ENCODE peak calls at places on chromosomes 6 and 20, in ten cellular contexts. L is left ventricle myocardium inferior; U is Caco-2; V is adrenal gland; T is hepatocyte; A is neural progenitor cell; Z is uterus; I is CD8-positive, alpha-beta T cell; R is ascending aorta; Y is transverse colon. C is an unnamed sample. For H3K4me1 and H3K36me3, the result is how much of the 10 kb centered on the place peaks cover.

GRCh38 chr6:112466378-112467151 is 119.4 kb downstream of the RFPL4B start:
- DNase-seq in A (no peak), R (no peak), L (no peak), Y (no peak), U (no peak), Z (no peak), I (no peak), V (no peak), T (no peak), C (no peak)

GRCh38 chr20:46946796-46947195 is 52.2 kb downstream of the EYA2 start:
- DNase-seq in Y (no peak), L (no peak), T (no peak), A (no peak), R (no peak), U (no peak), Z (no peak), V (no peak), I (no peak), C (no peak)

GRCh38 chr20:23161968-23162696 is 76.0 kb upstream of the CD93 start:
- DNase-seq in T (peak), Z (peak), Y (peak), U (no peak), V (no peak), R (peak), I (no peak), L (peak), A (no peak), C (no peak)

GRCh38 chr6:37940074-37940847 is 120.7 kb downstream of the ZFAND3 start:
- DNase-seq in A (no peak), Z (peak), T (peak), L (no peak), I (no peak), R (no peak), V (peak), Y (no peak), U (no peak), C (no peak)

GRCh38 chr6:108116781-108117426 is 42.4 kb upstream of the OSTM1 start:
- DNase-seq in I (no peak), R (no peak), V (no peak), T (no peak), U (no peak), Z (no peak), A (peak), L (no peak), Y (no peak), C (peak)

GRCh38 chr6:16238057-16238657 is at the start of gene GMPR:
- DNase-seq in T (peak), R (peak), A (peak), V (peak), Y (peak), I (peak), Z (peak), L (peak), U (peak), C (peak)

GRCh38 chr20:32481311-32482103 is 103.6 kb downstream of the NOL4L start:
- DNase-seq in Z (no peak), Y (peak), R (no peak), L (no peak), A (peak), T (peak), I (no peak), V (no peak), U (no peak), C (peak)

GRCh38 chr20:61661025-61661424 is 404.7 kb downstream of the TAF4 start:
- DNase-seq in L (no peak), R (no peak), T (no peak), Z (no peak), A (no peak), V (no peak), I (no peak), U (no peak), Y (no peak), C (no peak)

GRCh38 chr20:9110365-9110764 is 41.5 kb downstream of the PLCB4 start:
- DNase-seq in V (no peak), Y (no peak), R (no peak), I (no peak), Z (no peak), T (no peak), U (no peak), A (no peak), L (no peak), C (no peak)

GRCh38 chr6:34384305-34385153 is 7.9 kb downstream of the NUDT3 start:
- DNase-seq in Z (no peak), V (no peak), L (no peak), I (no peak), R (no peak), Y (no peak), T (no peak), A (no peak), U (no peak), C (no peak)

GRCh38 chr6:12572884-12573824 is 143.4 kb upstream of the PHACTR1 start:
- DNase-seq in R (no peak), V (no peak), L (no peak), A (no peak), Z (no peak), Y (no peak), I (no peak), U (peak), T (peak), C (peak)

GRCh38 chr20:44056010-44056698 is 130.8 kb downstream of the JPH2 start:
- DNase-seq in U (peak), I (peak), L (no peak), V (no peak), A (peak), T (peak), Y (peak), R (no peak), Z (no peak), C (peak)

GRCh38 chr6:111712398-111712797 is 106.7 kb upstream of the TRAF3IP2 start:
- DNase-seq in Y (no peak), T (peak), V (no peak), I (no peak), A (no peak), U (no peak), R (peak), Z (no peak), L (no peak), C (no peak)

GRCh38 chr6:113599444-113599843 is 257.7 kb upstream of the MARCKS start:
- DNase-seq in A (no peak), R (no peak), I (no peak), V (no peak), U (no peak), Y (no peak), L (no peak), Z (no peak), T (no peak), C (no peak)

GRCh38 chr20:3738109-3739053 is 5.9 kb downstream of the HSPA12B start:
- DNase-seq in U (no peak), L (no peak), A (no peak), V (no peak), R (no peak), I (no peak), Y (no peak), Z (no peak), T (peak), C (no peak)

GRCh38 chr20:3740600-3741301 is 8.3 kb downstream of the HSPA12B start:
- DNase-seq in I (no peak), R (no peak), U (no peak), L (no peak), Z (no peak), A (no peak), T (no peak), Y (no peak), V (no peak), C (no peak)

GRCh38 chr20:3741846-3742458 is 9.5 kb downstream of the HSPA12B start:
- DNase-seq in R (no peak), T (no peak), Y (no peak), U (no peak), V (no peak), A (no peak), L (no peak), I (no peak), Z (no peak), C (peak)

GRCh38 chr20:3739054-3739925 is 6.8 kb downstream of the HSPA12B start:
- DNase-seq in Y (no peak), R (no peak), L (peak), U (no peak), I (no peak), Z (no peak), A (no peak), V (no peak), T (peak), C (no peak)

DNA sequence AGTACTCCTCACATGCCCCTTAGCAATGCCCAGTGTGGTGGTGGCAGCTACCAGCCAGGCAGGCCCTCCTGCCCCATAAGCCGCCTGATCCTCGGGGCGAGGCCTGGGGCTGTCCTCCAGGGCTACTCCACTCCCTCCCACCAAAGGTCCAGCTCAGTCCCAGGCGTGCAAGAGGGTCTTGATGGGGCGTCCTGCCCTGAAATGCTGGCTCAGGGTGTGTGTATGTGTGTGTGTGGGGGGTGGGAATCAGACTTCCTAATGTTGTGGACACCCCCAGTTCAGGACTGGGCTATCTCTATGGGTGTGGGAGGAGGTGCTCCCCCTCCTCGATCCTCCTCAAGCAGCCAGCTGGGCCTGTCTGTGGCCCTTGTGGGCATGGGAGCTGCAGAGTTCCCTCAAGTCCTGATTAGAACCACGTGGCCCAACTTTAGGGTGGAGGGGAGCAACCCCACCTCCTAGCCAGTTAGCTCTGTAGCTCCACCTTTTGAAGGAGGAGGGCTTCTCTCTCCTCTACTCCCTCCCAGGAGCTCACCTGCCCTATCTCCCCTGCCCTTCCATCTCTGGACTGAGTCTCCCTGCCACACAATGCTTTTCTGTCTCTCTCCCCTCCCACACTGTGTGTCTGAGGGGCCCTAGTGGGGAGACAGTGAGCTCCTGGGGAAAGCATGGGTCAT is 7.6 kb downstream of the HSPA12B start:
- DNase-seq in T (peak), V (no peak), Z (no peak), R (no peak), U (no peak), L (no peak), A (no peak), I (no peak), Y (no peak), C (no peak)
- H3K4me1 ChIP-seq in T (under half), V (under half), Z (under half), R (under half), U (under half), L (half or more), A (under half), I (under half), Y (under half), C (under half)

GRCh38 chr6:70414813-70415212 is 1.5 kb downstream of the FAM135A start:
- DNase-seq in L (no peak), R (no peak), Z (no peak), T (no peak), I (no peak), V (no peak), Y (no peak), U (no peak), A (no peak), C (no peak)
- TF ChIP-seq CTCF in L (no peak), R (no peak), Z (no peak), T (no peak), I (no peak), V (no peak), Y (no peak), U (no peak), A (no peak), C (no peak)

GRCh38 chr6:36857325-36857724 is 17.3 kb downstream of the PPIL1 start:
- DNase-seq in R (peak), V (peak), A (no peak), I (no peak), U (no peak), T (no peak), Y (no peak), L (no peak), Z (no peak), C (peak)
- H3K36me3 ChIP-seq in R (under half), V (under half), A (under half), I (under half), U (under half), T (under half), Y (under half), L (under half), Z (under half), C (half or more)

DNA sequence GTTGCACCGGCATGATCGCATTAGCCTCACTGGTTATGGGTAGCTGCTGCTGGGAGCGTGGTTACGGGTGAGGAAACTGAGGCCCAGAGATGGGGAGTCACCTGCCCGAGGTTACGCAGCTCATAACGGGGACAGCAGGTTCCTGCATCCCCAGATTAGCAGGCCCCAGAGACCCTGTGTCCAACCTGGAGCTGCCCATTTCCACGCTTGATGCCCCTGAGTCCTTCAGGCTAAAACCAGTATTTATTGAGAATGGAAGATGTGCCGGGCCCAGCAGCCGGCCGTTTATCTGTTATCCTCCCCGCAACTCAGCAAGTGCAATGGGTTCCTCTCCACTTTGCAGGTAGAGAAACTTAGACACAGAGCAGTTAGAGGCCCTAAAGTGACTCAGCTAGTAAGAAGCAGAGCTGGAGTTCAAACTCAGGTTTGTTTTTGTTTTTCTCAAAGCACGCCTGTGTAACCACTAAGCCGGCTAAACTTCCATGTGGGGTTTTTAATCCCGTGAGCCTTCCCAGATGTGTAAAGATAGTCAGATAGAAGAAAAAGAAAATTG is 681 bp downstream of the PFDN4 start:
- DNase-seq in V (no peak), L (no peak), T (peak), A (peak), Z (no peak), I (no peak), Y (no peak), U (no peak), R (no peak), C (no peak)
- H3K4me1 ChIP-seq in V (under half), L (under half), T (under half), A (under half), Z (under half), I (under half), Y (under half), U (under half), R (under half), C (under half)

DNA sequence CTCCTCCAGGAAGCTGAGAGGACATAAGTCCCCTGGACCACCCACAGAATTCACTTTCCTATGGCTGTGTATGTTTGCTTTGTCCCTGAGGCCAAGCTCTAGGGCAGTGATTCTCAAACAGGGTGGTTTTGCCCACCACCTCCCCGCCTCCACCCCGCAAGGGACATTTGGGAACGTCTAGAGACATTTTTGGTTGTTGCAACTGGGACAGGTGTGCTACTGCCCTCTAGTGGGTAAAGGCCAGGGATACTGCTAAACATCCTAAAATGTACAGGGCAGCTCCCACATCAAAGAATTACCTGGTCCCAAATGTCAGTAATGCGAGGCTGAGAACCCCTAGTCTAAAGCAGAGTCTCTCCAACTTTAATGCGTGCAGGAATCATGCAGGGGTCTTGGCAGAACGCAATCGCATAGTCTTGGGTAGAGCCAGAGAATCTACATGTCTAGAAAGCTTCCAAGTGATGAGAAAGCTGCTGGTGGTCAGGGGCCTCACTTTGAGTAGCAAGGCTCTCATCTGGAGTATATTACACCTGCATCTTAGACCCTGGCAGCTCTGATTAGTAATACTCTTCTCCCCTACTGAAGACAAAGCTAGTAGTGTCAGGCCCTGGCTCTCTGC is 5.1 kb downstream of the KCNS1 start:
- DNase-seq in U (peak), Z (peak), R (no peak), T (peak), A (peak), I (peak), Y (peak), V (peak), L (no peak), C (peak)
- TF ChIP-seq CTCF in U (peak), Z (peak), R (peak), T (peak), A (peak), I (peak), Y (peak), V (peak), L (peak), C (peak)

DNA sequence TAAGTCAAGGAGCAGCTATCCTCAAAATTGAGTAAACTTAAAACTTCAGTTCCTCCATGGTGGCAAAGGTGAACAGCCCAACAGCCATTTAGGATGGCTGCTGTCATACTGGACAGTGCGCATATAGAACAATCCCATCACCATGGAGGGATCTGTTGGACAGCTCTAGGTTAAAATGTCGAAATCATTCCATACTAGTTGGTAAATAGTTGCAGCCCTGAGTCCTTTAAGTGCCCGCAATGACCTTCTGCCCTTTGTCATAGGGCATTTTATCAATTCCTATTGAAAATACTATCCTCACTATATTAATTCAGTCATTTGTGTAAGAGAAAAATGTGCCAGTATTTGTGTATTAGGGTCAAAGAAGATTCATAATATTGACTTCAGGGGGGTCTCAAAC is 8.9 kb upstream of the ARMH2 start:
- DNase-seq in T (no peak), A (no peak), V (no peak), Z (no peak), U (no peak), L (no peak), I (no peak), Y (no peak), R (no peak), C (no peak)
- H3K36me3 ChIP-seq in T (under half), A (under half), V (under half), Z (under half), U (under half), L (under half), I (half or more), Y (under half), R (under half), C (under half)

DNA sequence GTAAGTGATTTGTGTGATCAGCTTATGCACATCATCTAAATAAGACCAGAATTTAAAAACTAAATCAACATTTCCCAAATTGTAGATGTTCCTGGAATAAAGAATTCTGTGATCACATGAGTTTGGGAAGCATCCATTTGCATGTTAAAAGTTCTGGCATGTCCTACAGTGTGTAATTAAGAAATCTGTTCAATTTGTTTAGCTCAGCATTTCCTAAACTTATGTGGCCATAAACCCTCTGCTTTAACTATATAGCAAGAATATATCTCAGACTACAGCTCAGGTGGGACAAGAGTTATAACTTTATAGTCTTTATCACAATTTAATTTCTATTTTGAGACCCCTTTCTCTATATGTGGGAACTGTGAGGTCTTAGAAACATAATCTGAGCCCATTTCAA is 399.1 kb downstream of the LAMA2 start:
- DNase-seq in A (no peak), V (no peak), U (no peak), R (no peak), L (no peak), T (no peak), Y (no peak), Z (no peak), I (no peak), C (no peak)
- H3K4me1 ChIP-seq in A (under half), V (under half), U (under half), R (under half), L (half or more), T (under half), Y (under half), Z (under half), I (under half), C (under half)

GRCh38 chr6:143501851-143502250 is 9.7 kb downstream of the FUCA2 start:
- DNase-seq in U (no peak), I (no peak), Y (no peak), A (no peak), Z (no peak), R (no peak), T (no peak), V (no peak), L (no peak), C (no peak)
- TF ChIP-seq CTCF in U (no peak), I (no peak), Y (no peak), A (peak), Z (no peak), R (no peak), T (peak), V (no peak), L (no peak), C (peak)